ENCODE peak calls at places on chromosomes 16 and 17, in ten cellular contexts. X is astrocyte of the spinal cord, J is C1 segment of cervical spinal cord, Y is NCI-H69, Q is iPS DF 19.7, M is GM10248, W is EH, A is cardiac muscle cell, H is ELR, V is NCI-H1694 treated with DMSO at 0.1 percent for 48 hours. D is an unnamed sample.

GRCh38 chr17:705011-705410 is 9.6 kb downstream of the VPS53 start:
- DNase-seq in X (no peak), J (no peak), Y (no peak), Q (no peak), M (no peak), W (no peak), A (no peak), H (no peak), V (no peak), D (no peak)

GRCh38 chr16:6837722-6838121 is 494.9 kb upstream of the RBFOX1 start:
- DNase-seq in X (no peak), J (no peak), Y (no peak), Q (no peak), M (no peak), W (no peak), A (no peak), H (no peak), V (no peak), D (no peak)

GRCh38 chr17:9256944-9257629 is 235.8 kb downstream of the NTN1 start:
- DNase-seq in X (peak), J (no peak), Y (no peak), Q (no peak), M (no peak), W (peak), A (no peak), H (peak), V (no peak), D (no peak)

GRCh38 chr16:3841729-3842508 is 38.6 kb downstream of the CREBBP start:
- DNase-seq in X (no peak), J (no peak), Y (no peak), Q (no peak), M (no peak), W (no peak), A (no peak), H (no peak), V (no peak), D (no peak)

GRCh38 chr16:726188-726437 is 130 bp downstream of the CCDC78 start:
- DNase-seq in X (no peak), J (no peak), Y (no peak), Q (no peak), M (no peak), W (no peak), A (no peak), H (no peak), V (no peak), D (peak)

GRCh38 chr17:38743556-38744171 is 4.5 kb downstream of the PCGF2 start:
- DNase-seq in X (no peak), J (no peak), Y (peak), Q (no peak), M (no peak), W (no peak), A (no peak), H (no peak), V (no peak), D (no peak)

GRCh38 chr16:648071-648785 is 937 bp upstream of the WDR90 start:
- DNase-seq in X (no peak), J (no peak), Y (peak), Q (no peak), M (peak), W (peak), A (peak), H (peak), V (no peak), D (peak)

GRCh38 chr16:67384778-67385510 is 8.4 kb downstream of the TPPP3 start:
- DNase-seq in X (no peak), J (no peak), Y (peak), Q (no peak), M (no peak), W (no peak), A (peak), H (no peak), V (no peak), D (no peak)

GRCh38 chr17:45917081-45917480 is 22.7 kb downstream of the MAPT start:
- DNase-seq in X (no peak), J (no peak), Y (no peak), Q (no peak), M (no peak), W (no peak), A (no peak), H (no peak), V (no peak), D (no peak)

GRCh38 chr17:60971515-60972369 is 294.1 kb downstream of the BCAS3 start:
- DNase-seq in X (peak), J (no peak), Y (peak), Q (peak), M (peak), W (peak), A (peak), H (peak), V (peak), D (peak)

GRCh38 chr17:5672815-5673430 is 88.6 kb upstream of the NLRP1 start:
- DNase-seq in X (no peak), J (no peak), Y (no peak), Q (no peak), M (peak), W (no peak), A (no peak), H (no peak), V (no peak), D (no peak)

GRCh38 chr17:13154403-13154802 is 136.6 kb upstream of the ELAC2 start:
- DNase-seq in X (peak), J (no peak), Y (peak), Q (no peak), M (no peak), W (peak), A (no peak), H (no peak), V (no peak), D (no peak)

GRCh38 chr16:11909653-11910551 is 5.9 kb downstream of the GSPT1 start:
- DNase-seq in X (peak), J (no peak), Y (no peak), Q (no peak), M (no peak), W (peak), A (peak), H (no peak), V (no peak), D (no peak)

GRCh38 chr17:34852614-34853013 is 108.6 kb downstream of the CCT6B start:
- DNase-seq in X (no peak), J (no peak), Y (peak), Q (no peak), M (no peak), W (no peak), A (no peak), H (peak), V (no peak), D (no peak)

GRCh38 chr17:44754276-44754675 is 4.5 kb upstream of the ADAM11 start:
- DNase-seq in X (no peak), J (no peak), Y (no peak), Q (no peak), M (no peak), W (no peak), A (no peak), H (no peak), V (no peak), D (no peak)

D was measured in neural progenitor cell.